ENCODE peak calls at places on chromosomes 4 and X, in seven cellular contexts. S, J, G, B, Q, K and V are unnamed samples.

GRCh38 chr4:41963105-41963504 is 18.5 kb upstream of the DCAF4L1 start:
- DNase-seq in Q (no peak), S (no peak), B (no peak), J (no peak), K (no peak), G (no peak), V (no peak)

GRCh38 chr4:41452484-41453225 is 85.3 kb upstream of the LIMCH1 start:
- DNase-seq in G (no peak), B (no peak), Q (no peak), S (no peak), K (no peak), J (no peak), V (no peak)

GRCh38 chrX:67288958-67289641 is 254.7 kb upstream of the AR start:
- DNase-seq in B (no peak), G (no peak), J (no peak), Q (peak; percentile 74), S (no peak), K (no peak), V (no peak)

GRCh38 chrX:107153005-107153404 is 34.4 kb upstream of the RBM41 start:
- DNase-seq in K (no peak), Q (no peak), G (no peak), S (no peak), B (no peak), J (no peak), V (no peak)

GRCh38 chr4:175412161-175412560 is 399.9 kb downstream of the GPM6A start:
- DNase-seq in J (no peak), S (no peak), B (no peak), G (no peak), K (no peak), Q (no peak), V (no peak)

GRCh38 chr4:67394771-67395310 is 150.5 kb downstream of the CENPC start:
- DNase-seq in Q (no peak), G (no peak), J (no peak), B (no peak), K (no peak), S (no peak), V (no peak)

GRCh38 chr4:146382194-146382593 is 139.5 kb downstream of the SLC10A7 start:
- DNase-seq in S (no peak), B (no peak), K (no peak), G (no peak), Q (no peak), J (no peak), V (no peak)

GRCh38 chrX:57286507-57287251 is at the start of gene FAAH2:
- DNase-seq in S (peak; percentile 15), J (no peak), Q (peak; percentile 74), B (no peak), G (peak; percentile 37), K (no peak), V (no peak)

GRCh38 chr4:138650917-138651564 is 364.5 kb upstream of the NOCT start:
- DNase-seq in K (no peak), G (no peak), Q (no peak), B (no peak), J (no peak), S (no peak), V (no peak)

GRCh38 chr4:26866781-26867180 is 6.1 kb downstream of the STIM2 start:
- DNase-seq in J (no peak), G (no peak), Q (no peak), S (no peak), B (no peak), K (no peak), V (no peak)

GRCh38 chrX:17590892-17591740 is 146.2 kb upstream of the SCML1 start:
- DNase-seq in J (peak; percentile 80), G (peak; percentile 29), S (peak; percentile 67), K (no peak), B (peak; percentile 54), Q (no peak), V (peak; percentile 37)

GRCh38 chr4:179447308-179447707 is 2005.1 kb upstream of the AGA start:
- DNase-seq in K (no peak), Q (no peak), S (no peak), B (no peak), J (no peak), G (no peak), V (peak; percentile 25)

GRCh38 chrX:39915081-39915480 is 182.7 kb downstream of the BCOR start:
- DNase-seq in K (no peak), G (no peak), B (no peak), S (no peak), Q (no peak), J (no peak), V (no peak)

GRCh38 chr4:185840953-185841352 is 29.0 kb upstream of the SORBS2 start:
- DNase-seq in S (no peak), J (no peak), B (no peak), G (no peak), Q (no peak), K (no peak), V (no peak)

GRCh38 chrX:25810202-25810601 is 327.9 kb upstream of the MAGEB18 start:
- DNase-seq in J (no peak), G (no peak), S (no peak), B (no peak), K (no peak), Q (no peak), V (no peak)